ENCODE peak calls at places on chromosomes 3 and 15, in eight cellular contexts. Y is tibial artery, Q is heart right ventricle, R is spleen, E is HepG2, D is Caco-2, S is GM23248, B is left ventricle myocardium inferior. F is an unnamed sample. For H3K4me1, the result is how much of the 10 kb centered on the place peaks cover.

GRCh38 chr15:66746231-66746605 is 44.2 kb downstream of the SMAD6 start:
- DNase-seq in Y (no peak), Q (no peak), R (no peak), E (no peak), D (no peak), S (no peak), B (no peak), F (no peak)

GRCh38 chr15:101724675-101725005 is 367 bp upstream of the TARS3 start:
- DNase-seq in Y (no peak), Q (no peak), R (no peak), E (no peak), D (no peak), S (no peak), B (no peak), F (no peak)

GRCh38 chr3:116939091-116939490 is 229.5 kb downstream of the TUSC7 start:
- DNase-seq in Y (no peak), Q (no peak), R (no peak), E (no peak), D (no peak), S (no peak), B (no peak), F (no peak)

GRCh38 chr15:25171856-25172687 is 217.3 kb downstream of the SNRPN start:
- DNase-seq in Y (no peak), Q (peak), R (peak), E (no peak), D (peak), S (no peak), B (peak), F (peak)

GRCh38 chr3:66483006-66483928 is 17.6 kb downstream of the LRIG1 start:
- DNase-seq in Y (peak), Q (peak), R (no peak), E (no peak), D (no peak), S (peak), B (peak), F (no peak)

GRCh38 chr15:45642203-45642932 is 7.5 kb downstream of the SQOR start:
- DNase-seq in Y (peak), Q (no peak), R (no peak), E (no peak), D (no peak), S (peak), B (no peak), F (no peak)

GRCh38 chr15:66642514-66642913 is 59.5 kb upstream of the SMAD6 start:
- DNase-seq in Y (no peak), Q (no peak), R (no peak), E (no peak), D (no peak), S (no peak), B (no peak), F (no peak)

GRCh38 chr3:123283074-123283473 is 81.3 kb downstream of the SEC22A start:
- DNase-seq in Y (peak), Q (no peak), R (no peak), E (no peak), D (no peak), S (no peak), B (no peak), F (no peak)

GRCh38 chr3:79773291-79773690 is 5.5 kb upstream of the ROBO1 start:
- DNase-seq in Y (no peak), Q (no peak), R (no peak), E (no peak), D (no peak), S (no peak), B (no peak), F (no peak)

GRCh38 chr15:20340931-20341661 is 200.5 kb downstream of the GOLGA6L6 start:
- DNase-seq in Y (peak), Q (peak), R (peak), E (no peak), D (peak), S (no peak), B (peak), F (peak)

GRCh38 chr15:40471778-40472130 is 970 bp downstream of the CHST14 start:
- DNase-seq in Y (no peak), Q (no peak), R (peak), E (peak), D (peak), S (peak), B (no peak), F (peak)

GRCh38 chr3:157157836-157158235 is 2.1 kb downstream of the CCNL1 start:
- DNase-seq in Y (no peak), Q (no peak), R (no peak), E (no peak), D (no peak), S (peak), B (no peak), F (no peak)

GRCh38 chr3:108437439-108437838 is 73.0 kb downstream of the MYH15 start:
- DNase-seq in Y (no peak), Q (no peak), R (no peak), E (no peak), D (no peak), S (no peak), B (no peak), F (peak)

GRCh38 chr15:73994912-73995622 is 551 bp downstream of the PML start:
- DNase-seq in Y (no peak), Q (peak), R (peak), E (no peak), D (no peak), S (peak), B (no peak), F (no peak)

GRCh38 chr3:176274161-176274560 is 923.1 kb downstream of the TBL1XR1 start:
- DNase-seq in Y (no peak), Q (no peak), R (no peak), E (no peak), D (no peak), S (no peak), B (no peak), F (no peak)

GRCh38 chr3:71069797-71070196 is 513.7 kb downstream of the FOXP1 start:
- DNase-seq in Y (peak), Q (peak), R (peak), E (peak), D (peak), S (peak), B (peak), F (peak)

GRCh38 chr3:158725348-158725966 is 6.8 kb downstream of the RARRES1 start:
- DNase-seq in Y (peak), Q (no peak), R (no peak), E (peak), D (no peak), S (peak), B (no peak), F (peak)

GRCh38 chr3:150699068-150699635 is 4.6 kb downstream of the ERICH6 start:
- DNase-seq in Y (no peak), Q (no peak), R (no peak), E (peak), D (no peak), S (peak), B (no peak), F (no peak)

GRCh38 chr15:35495075-35495474 is 50.9 kb downstream of the DPH6 start:
- DNase-seq in Y (no peak), Q (no peak), R (no peak), E (no peak), D (no peak), S (no peak), B (no peak), F (no peak)

GRCh38 chr3:129600348-129600747 is 6.1 kb downstream of the PLXND1 start:
- DNase-seq in Y (no peak), Q (no peak), R (no peak), E (no peak), D (no peak), S (no peak), B (no peak), F (no peak)

GRCh38 chr3:158936530-158937113 is 134.8 kb downstream of the MFSD1 start:
- DNase-seq in Y (no peak), Q (no peak), R (no peak), E (no peak), D (no peak), S (no peak), B (no peak), F (no peak)

DNA sequence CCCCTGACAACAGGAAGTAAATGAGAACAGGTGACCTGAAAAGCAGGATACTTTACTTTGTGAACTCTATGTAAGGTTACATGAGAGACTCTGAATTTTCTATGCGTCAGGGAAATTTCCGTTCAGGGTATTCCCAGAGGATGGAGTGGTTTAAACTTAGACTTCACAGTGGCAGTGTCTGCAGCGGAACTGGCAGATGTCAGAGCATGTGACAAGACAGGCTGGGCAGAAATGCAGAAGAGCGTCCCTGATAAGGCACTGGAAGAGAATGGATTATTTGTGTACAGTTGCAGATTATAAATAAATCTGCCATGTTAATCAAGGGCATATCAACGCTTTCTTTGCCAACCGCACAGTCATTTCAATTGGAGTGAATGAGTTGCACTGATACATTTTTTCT is 598.4 kb upstream of the ZNF717 start:
- DNase-seq in Y (no peak), Q (no peak), R (no peak), E (no peak), D (no peak), S (no peak), B (no peak), F (no peak)
- H3K4me1 ChIP-seq in Y (under half), Q (under half), R (under half), E (under half), D (under half), S (under half), B (under half), F (under half)

GRCh38 chr3:149576071-149576564 is 81.7 kb downstream of the WWTR1 start:
- DNase-seq in Y (no peak), Q (no peak), R (no peak), E (peak), D (no peak), S (peak), B (no peak), F (no peak)
- H3K4me1 ChIP-seq in Y (half or more), Q (half or more), R (under half), E (under half), D (under half), S (half or more), B (half or more), F (under half)

DNA sequence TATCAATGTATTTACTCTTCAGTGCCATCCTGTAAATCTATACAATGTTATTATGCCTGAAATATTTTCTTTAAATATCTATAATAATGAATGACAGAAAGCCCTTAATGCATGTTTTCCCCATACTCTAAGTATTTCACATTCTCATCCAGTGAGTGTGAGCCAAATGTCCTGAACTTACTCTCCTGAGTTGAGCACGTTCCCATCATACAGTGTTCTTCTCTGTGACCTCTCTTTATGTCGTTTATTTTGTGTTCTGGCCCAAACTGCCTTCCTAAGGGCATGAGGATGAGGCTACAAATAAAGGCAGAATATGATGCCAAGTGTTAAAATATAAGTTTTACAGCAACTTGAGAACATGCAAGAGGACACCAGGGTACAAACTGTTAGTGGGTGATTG is 3.3 kb downstream of the OSBPL10 start:
- DNase-seq in Y (no peak), Q (no peak), R (no peak), E (no peak), D (no peak), S (no peak), B (no peak), F (no peak)
- H3K4me1 ChIP-seq in Y (under half), Q (under half), R (under half), E (half or more), D (under half), S (under half), B (under half), F (under half)

DNA sequence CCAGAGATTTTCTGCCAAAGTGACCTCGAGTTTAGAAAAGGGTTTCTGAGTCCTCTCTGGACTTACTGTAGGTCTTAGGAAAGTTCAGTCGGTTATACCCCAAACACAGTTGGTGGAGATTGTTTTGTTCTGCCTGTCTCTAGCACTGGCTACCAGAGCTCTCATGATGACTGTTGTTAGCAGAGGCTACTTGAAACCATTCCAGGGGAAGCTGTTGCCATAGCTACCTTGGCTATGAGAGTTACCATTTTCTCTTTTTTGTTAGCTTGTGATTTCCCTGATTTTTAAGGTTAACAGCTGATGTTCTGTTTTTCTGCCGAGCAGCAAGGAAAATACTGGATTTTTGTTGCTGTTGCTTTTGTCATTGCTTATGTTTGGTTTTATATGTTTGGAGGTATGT is 26.7 kb downstream of the ABHD2 start:
- DNase-seq in Y (peak), Q (no peak), R (no peak), E (no peak), D (no peak), S (peak), B (no peak), F (no peak)
- H3K4me1 ChIP-seq in Y (half or more), Q (half or more), R (under half), E (half or more), D (half or more), S (under half), B (half or more), F (under half)

DNA sequence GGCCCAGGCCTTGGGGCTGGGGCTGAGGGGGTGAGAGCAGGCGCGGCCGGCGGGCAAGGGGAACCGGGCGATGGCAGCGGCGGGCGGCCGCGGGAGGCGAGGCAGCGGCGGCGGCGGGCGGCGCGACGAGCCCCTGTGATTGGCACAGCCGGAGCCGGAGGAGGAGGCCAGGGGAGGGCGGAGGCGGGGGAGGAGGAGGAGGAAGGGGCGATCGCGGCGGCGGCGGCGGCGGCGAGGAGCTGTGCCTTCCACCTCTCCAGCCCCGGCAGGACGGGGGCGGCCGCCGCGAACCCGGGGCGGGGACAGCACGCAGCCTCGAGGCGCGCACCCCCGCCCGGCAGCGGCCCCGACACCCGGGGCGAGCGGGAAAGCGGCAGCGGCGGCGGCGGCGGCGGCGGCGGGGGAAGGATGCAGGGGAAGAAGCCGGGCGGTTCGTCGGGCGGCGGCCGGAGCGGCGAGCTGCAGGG is at the start of gene SLCO3A1:
- DNase-seq in Y (peak), Q (peak), R (no peak), E (no peak), D (no peak), S (peak), B (peak), F (peak)
- H3K4me1 ChIP-seq in Y (under half), Q (under half), R (under half), E (under half), D (under half), S (under half), B (half or more), F (under half)

GRCh38 chr3:177538064-177538742 is 340.9 kb upstream of the TBL1XR1 start:
- DNase-seq in Y (peak), Q (peak), R (no peak), E (no peak), D (no peak), S (peak), B (peak), F (peak)
- H3K4me1 ChIP-seq in Y (under half), Q (under half), R (under half), E (under half), D (under half), S (under half), B (under half), F (under half)

GRCh38 chr3:73513260-73513659 is 111.5 kb downstream of the PDZRN3 start:
- DNase-seq in Y (no peak), Q (no peak), R (no peak), E (peak), D (peak), S (no peak), B (no peak), F (no peak)

GRCh38 chr3:73510784-73511183 is 114.0 kb downstream of the PDZRN3 start:
- DNase-seq in Y (no peak), Q (no peak), R (no peak), E (no peak), D (no peak), S (no peak), B (no peak), F (no peak)

GRCh38 chr3:73510298-73510697 is 114.4 kb downstream of the PDZRN3 start:
- DNase-seq in Y (no peak), Q (no peak), R (no peak), E (no peak), D (no peak), S (peak), B (no peak), F (no peak)

GRCh38 chr3:73512095-73512494 is 112.6 kb downstream of the PDZRN3 start:
- DNase-seq in Y (no peak), Q (no peak), R (no peak), E (no peak), D (no peak), S (no peak), B (no peak), F (no peak)

DNA sequence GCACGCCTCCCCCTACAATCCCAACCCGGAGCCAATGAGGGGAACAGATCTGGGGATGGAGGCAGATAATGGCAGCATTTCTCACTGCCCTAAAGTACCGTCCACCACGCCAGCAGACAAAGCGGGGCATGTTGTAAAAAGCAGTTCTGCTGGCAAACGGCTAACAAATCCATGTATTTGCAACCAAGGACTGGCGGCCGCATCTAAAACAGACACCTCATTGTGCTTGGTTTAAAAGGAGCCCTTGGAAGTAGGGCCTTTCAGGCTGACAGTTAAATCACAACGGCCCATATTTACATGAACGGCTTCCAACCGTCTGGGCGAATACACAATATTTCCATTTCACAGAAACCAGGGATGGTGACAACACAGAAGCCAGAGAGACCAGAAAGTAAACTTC is 113.2 kb downstream of the PDZRN3 start:
- DNase-seq in Y (no peak), Q (no peak), R (no peak), E (no peak), D (no peak), S (no peak), B (no peak), F (no peak)
- H3K4me1 ChIP-seq in Y (under half), Q (half or more), R (under half), E (under half), D (half or more), S (under half), B (half or more), F (under half)

DNA sequence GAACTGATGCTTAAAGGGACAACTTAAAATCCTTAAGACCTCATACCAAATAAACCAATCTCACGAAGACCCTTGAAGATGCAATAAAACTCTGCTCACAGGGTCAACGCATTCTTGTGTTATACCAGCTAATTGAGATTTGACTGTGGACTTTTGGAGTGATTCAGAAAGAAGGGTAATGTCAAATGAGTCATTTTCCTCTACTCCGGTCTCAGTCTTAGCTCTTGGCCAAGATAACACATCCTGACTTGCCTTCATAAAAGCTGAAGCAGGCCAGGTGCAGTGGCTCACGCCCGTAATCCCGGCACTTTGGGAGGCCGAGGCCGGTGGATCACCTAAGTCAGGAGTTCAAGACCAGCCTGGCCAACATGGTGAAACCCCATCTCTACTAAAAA is 3.8 kb downstream of the PKM start:
- DNase-seq in Y (peak), Q (no peak), R (no peak), E (peak), D (no peak), S (peak), B (no peak), F (no peak)
- H3K4me1 ChIP-seq in Y (under half), Q (half or more), R (under half), E (half or more), D (under half), S (half or more), B (half or more), F (under half)

F was measured in lung.